ENCODE peak calls at places on chromosomes 13 and 19, in nine cellular contexts. P is pancreas, J is tibial nerve, G is iPS DF 6.9, B is MM.1S, C is heart left ventricle, E is mesendoderm, Z is HAP-1, Y is BE2C. M is an unnamed sample.

GRCh38 chr19:39307822-39308530 is 11.8 kb downstream of the IFNL1 start:
- DNase-seq in G (no peak), B (no peak), P (no peak), Z (no peak), E (peak; percentile 77), J (no peak), C (no peak), Y (no peak), M (no peak)

GRCh38 chr13:86572115-86572514 is 772.9 kb upstream of the SLITRK6 start:
- DNase-seq in C (no peak), Z (no peak), G (no peak), Y (no peak), J (no peak), P (no peak), B (no peak), E (no peak), M (no peak)

GRCh38 chr13:98977568-98978270 is at the start of gene DOCK9:
- DNase-seq in B (no peak), Y (no peak), J (peak; percentile 53), Z (peak; percentile 48), C (peak; percentile 78), G (no peak), E (peak; percentile 57), P (peak; percentile 49), M (no peak)

GRCh38 chr19:5958851-5959122 is 19.2 kb downstream of the RANBP3 start:
- DNase-seq in P (no peak), Z (no peak), E (no peak), G (no peak), B (no peak), C (no peak), Y (no peak), J (no peak), M (no peak)

GRCh38 chr19:1668048-1668338 is 15.6 kb upstream of the TCF3 start:
- DNase-seq in Y (no peak), C (no peak), Z (no peak), P (no peak), J (no peak), G (no peak), E (no peak), B (no peak), M (no peak)

GRCh38 chr19:16025108-16026101 is 50.9 kb upstream of the TPM4 start:
- DNase-seq in G (no peak), C (no peak), E (peak; percentile 54), B (peak; percentile 19), Y (peak; percentile 34), Z (no peak), P (no peak), J (no peak), M (peak; percentile 64)

GRCh38 chr13:24348797-24349515 is 39.6 kb downstream of the C1QTNF9 start:
- DNase-seq in Z (no peak), P (peak; percentile 95), C (no peak), G (no peak), Y (no peak), B (no peak), J (no peak), E (no peak), M (no peak)

GRCh38 chr13:29721766-29722165 is 126.3 kb upstream of the SLC7A1 start:
- DNase-seq in C (no peak), J (no peak), Y (no peak), E (no peak), P (no peak), G (no peak), Z (no peak), B (no peak), M (no peak)

GRCh38 chr13:30111810-30112209 is 195.5 kb downstream of the KATNAL1 start:
- DNase-seq in E (peak; percentile 54), B (no peak), P (no peak), Z (no peak), Y (no peak), G (no peak), J (no peak), C (no peak), M (peak; percentile 74)

GRCh38 chr13:54241719-54242118 is 1213.1 kb downstream of the OLFM4 start:
- DNase-seq in Y (peak; percentile 13), E (no peak), J (peak; percentile 7), B (no peak), G (no peak), Z (no peak), P (no peak), C (no peak), M (no peak)

GRCh38 chr13:44368062-44368591 is 5.5 kb upstream of the SERP2 start:
- DNase-seq in C (no peak), Y (no peak), P (no peak), J (no peak), Z (peak; percentile 73), G (no peak), B (no peak), E (no peak), M (no peak)

GRCh38 chr13:47594833-47595232 is 406.2 kb downstream of the SUCLA2 start:
- DNase-seq in P (no peak), G (peak; percentile 4), Z (no peak), J (no peak), Y (no peak), E (peak; percentile 66), C (no peak), B (no peak), M (peak; percentile 71)

GRCh38 chr19:46731007-46731501 is 14.1 kb upstream of the PRKD2 start:
- DNase-seq in G (no peak), Z (no peak), E (peak; percentile 59), P (no peak), Y (peak; percentile 8), C (peak; percentile 69), B (no peak), J (no peak), M (no peak)

GRCh38 chr13:99980201-99981114 is 1.1 kb upstream of the ZIC2 start:
- DNase-seq in G (no peak), P (peak; percentile 69), C (no peak), J (no peak), E (peak; percentile 93), Y (peak; percentile 86), B (peak; percentile 85), Z (peak; percentile 82), M (peak; percentile 67)

GRCh38 chr13:72890546-72890945 is 108.6 kb downstream of the PIBF1 start:
- DNase-seq in B (no peak), Z (no peak), E (no peak), J (no peak), G (no peak), Y (no peak), C (no peak), P (no peak), M (no peak)

GRCh38 chr19:54967611-54968010 is 1.4 kb downstream of the NLRP2 start:
- DNase-seq in E (no peak), Z (no peak), P (no peak), J (no peak), C (no peak), G (no peak), B (peak; percentile 79), Y (no peak), M (no peak)

GRCh38 chr19:56176881-56177280 is 1.1 kb downstream of the GALP start:
- DNase-seq in C (no peak), G (no peak), J (no peak), E (no peak), B (no peak), P (no peak), Z (no peak), Y (no peak), M (no peak)

GRCh38 chr13:79197933-79198332 is 208.1 kb downstream of the RBM26 start:
- DNase-seq in E (no peak), J (no peak), B (no peak), Z (no peak), Y (no peak), C (no peak), G (no peak), P (no peak), M (no peak)

GRCh38 chr13:36530050-36530789 is 97.9 kb downstream of the CCNA1 start:
- DNase-seq in Y (no peak), Z (no peak), C (no peak), E (peak; percentile 32), J (no peak), P (no peak), B (no peak), G (no peak), M (no peak)

GRCh38 chr13:33184530-33184929 is 101.0 kb downstream of the STARD13 start:
- DNase-seq in G (no peak), Y (no peak), Z (no peak), E (no peak), B (no peak), J (no peak), C (no peak), P (no peak), M (no peak)

GRCh38 chr13:33183431-33184130 is 102.0 kb downstream of the STARD13 start:
- DNase-seq in B (no peak), C (no peak), J (no peak), Y (no peak), Z (no peak), P (no peak), G (no peak), E (no peak), M (no peak)

GRCh38 chr13:33185853-33186252 is 99.7 kb downstream of the STARD13 start:
- DNase-seq in G (no peak), C (no peak), P (no peak), Y (no peak), Z (no peak), J (no peak), B (no peak), E (no peak), M (no peak)

GRCh38 chr13:33182729-33183128 is 102.8 kb downstream of the STARD13 start:
- DNase-seq in Y (no peak), E (no peak), B (no peak), Z (no peak), P (peak; percentile 63), G (no peak), C (no peak), J (no peak), M (no peak)

GRCh38 chr13:33184131-33184485 is 101.4 kb downstream of the STARD13 start:
- DNase-seq in E (peak; percentile 54), C (no peak), J (no peak), Y (no peak), Z (no peak), P (no peak), G (no peak), B (no peak), M (no peak)
- H3K4me1 ChIP-seq in E (peaks cover 7% of the 10 kb centered on the region), C (peaks cover 56% of the 10 kb centered on the region), J (peaks cover 100% of the 10 kb centered on the region), Y (peaks cover 10% of the 10 kb centered on the region), Z (no peaks in the 10 kb centered on the region), P (peaks cover 43% of the 10 kb centered on the region), G (peaks cover 4% of the 10 kb centered on the region), B (peaks cover 9% of the 10 kb centered on the region), M (no peaks in the 10 kb centered on the region)

GRCh38 chr19:23901360-23901759 is 13.3 kb upstream of the ZNF726 start:
- DNase-seq in J (no peak), G (no peak), P (no peak), C (no peak), Y (no peak), E (no peak), Z (no peak), B (no peak), M (no peak)
- H3K4me1 ChIP-seq in J (no peaks in the 10 kb centered on the region), G (no peaks in the 10 kb centered on the region), P (no peaks in the 10 kb centered on the region), C (no peaks in the 10 kb centered on the region), Y (no peaks in the 10 kb centered on the region), E (no peaks in the 10 kb centered on the region), Z (no peaks in the 10 kb centered on the region), B (no peaks in the 10 kb centered on the region), M (no peaks in the 10 kb centered on the region)

GRCh38 chr19:10756371-10756770 is 38.5 kb downstream of the DNM2 start:
- DNase-seq in Y (no peak), Z (no peak), E (no peak), J (no peak), B (no peak), G (no peak), P (no peak), C (no peak), M (no peak)
- H3K4me1 ChIP-seq in Y (peaks cover 10% of the 10 kb centered on the region), Z (no peaks in the 10 kb centered on the region), E (no peaks in the 10 kb centered on the region), J (peaks cover 34% of the 10 kb centered on the region), B (peaks cover 15% of the 10 kb centered on the region), G (peaks cover 2% of the 10 kb centered on the region), P (peaks cover 9% of the 10 kb centered on the region), C (peaks cover 36% of the 10 kb centered on the region), M (peaks cover 19% of the 10 kb centered on the region)

GRCh38 chr13:77316430-77316829 is 10.5 kb downstream of the MYCBP2 start:
- DNase-seq in E (no peak), Z (no peak), P (no peak), B (no peak), Y (no peak), C (no peak), G (no peak), J (no peak), M (no peak)
- H3K4me1 ChIP-seq in E (no peaks in the 10 kb centered on the region), Z (peaks cover 28% of the 10 kb centered on the region), P (peaks cover 12% of the 10 kb centered on the region), B (peaks cover 26% of the 10 kb centered on the region), Y (peaks cover 3% of the 10 kb centered on the region), C (peaks cover 15% of the 10 kb centered on the region), G (no peaks in the 10 kb centered on the region), J (peaks cover 43% of the 10 kb centered on the region), M (peaks cover 54% of the 10 kb centered on the region)